ENCODE peak calls at places on chromosomes 7 and 10, in nine cellular contexts. T is CD4-positive, alpha-beta memory T cell; J is hepatocyte; L is fibroblast of mammary gland; V is colonic mucosa; E is brain microvascular endothelial cell; X is retinal pigment epithelial cell; A is H1; P is mammary epithelial cell. Z is an unnamed sample.

GRCh38 chr7:114554781-114555537 is 140.3 kb downstream of the FOXP2 start:
- DNase-seq in X (no peak), J (no peak), V (no peak), P (no peak), A (no peak), T (no peak), L (peak; percentile 89), E (peak; percentile 81), Z (peak; percentile 63)

GRCh38 chr10:24080207-24080606 is 128.7 kb upstream of the KIAA1217 start:
- DNase-seq in E (no peak), J (no peak), X (no peak), T (no peak), V (no peak), A (no peak), L (no peak), P (no peak), Z (no peak)

GRCh38 chr7:50330254-50330653 is 25.7 kb downstream of the IKZF1 start:
- DNase-seq in P (no peak), X (no peak), J (no peak), V (no peak), L (no peak), E (no peak), A (no peak), T (no peak), Z (no peak)

GRCh38 chr10:802506-802905 is 113.0 kb upstream of the DIP2C start:
- DNase-seq in J (no peak), L (no peak), E (no peak), A (no peak), P (no peak), V (no peak), X (no peak), T (no peak), Z (no peak)

GRCh38 chr7:9718071-9718470 is 1255.6 kb upstream of the PHF14 start:
- DNase-seq in J (no peak), L (no peak), P (no peak), A (no peak), X (peak; percentile 86), T (no peak), V (no peak), E (no peak), Z (no peak)

GRCh38 chr7:81260152-81260551 is 341.3 kb upstream of the SEMA3C start:
- DNase-seq in E (no peak), T (no peak), P (no peak), A (no peak), L (peak; percentile 25), X (no peak), J (no peak), V (no peak), Z (no peak)

GRCh38 chr10:130757271-130757670 is 554.2 kb downstream of the TCERG1L start:
- DNase-seq in P (no peak), T (no peak), A (no peak), X (no peak), L (no peak), E (no peak), J (no peak), V (no peak), Z (no peak)

GRCh38 chr7:26868841-26869505 is 4.6 kb upstream of the SKAP2 start:
- DNase-seq in T (no peak), V (no peak), J (no peak), P (peak; percentile 81), X (no peak), L (peak; percentile 70), E (no peak), A (no peak), Z (no peak)

DNA sequence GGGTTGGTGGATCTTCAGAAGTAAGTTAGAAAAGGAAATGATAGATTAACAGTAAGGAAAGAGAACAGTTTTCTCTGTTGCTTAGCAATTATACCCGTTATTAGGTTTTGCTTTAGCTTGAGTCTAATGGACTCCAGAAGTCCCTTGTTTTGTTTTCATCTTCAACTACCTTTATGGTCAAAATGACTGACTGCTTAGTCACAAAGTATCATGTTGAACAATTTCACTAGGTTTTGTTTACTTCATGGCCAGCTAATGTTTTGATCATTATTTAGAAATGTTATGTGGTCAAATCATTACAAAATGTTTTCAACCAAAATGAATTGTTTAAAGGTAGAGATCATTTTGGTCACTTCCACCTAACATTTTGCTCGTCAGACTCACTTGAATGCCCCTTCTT is 1.9 kb downstream of the UBN2 start:
- DNase-seq in A (no peak), E (no peak), V (no peak), X (no peak), T (no peak), P (peak; percentile 78), L (peak; percentile 68), J (no peak), Z (no peak)
- H3K4me3 ChIP-seq in A (no peak overlapping the region), E (no peak overlapping the region), V (no peak overlapping the region), X (peak overlapping the region; percentile 93), T (no peak overlapping the region), P (peak overlapping the region; percentile 98), L (peak overlapping the region; percentile 93), J (peak overlapping the region; percentile 38), Z (peak overlapping the region; percentile 78)

DNA sequence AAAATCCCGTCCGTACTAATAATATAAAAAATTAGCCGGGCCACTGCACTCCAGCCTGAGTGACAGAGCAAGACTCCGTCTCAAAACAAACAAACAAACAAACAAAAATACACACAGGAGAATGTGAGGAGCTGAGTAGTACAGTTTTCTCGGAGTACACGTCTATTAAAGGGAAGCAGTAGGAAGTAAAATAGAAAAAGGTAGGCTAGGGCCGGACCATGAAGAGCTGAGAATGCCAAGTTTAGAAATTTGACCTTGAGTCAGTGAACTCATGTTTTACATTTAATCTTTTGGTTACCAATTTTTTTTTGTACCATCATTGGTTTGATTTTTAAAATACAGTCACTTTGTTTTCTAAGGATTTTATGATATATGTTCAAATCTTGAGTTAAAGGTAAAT is 64.1 kb downstream of the KAT6B start:
- DNase-seq in J (no peak), T (no peak), X (no peak), P (no peak), L (no peak), V (no peak), E (no peak), A (no peak), Z (no peak)
- H3K4me3 ChIP-seq in J (no peak overlapping the region), T (no peak overlapping the region), X (no peak overlapping the region), P (no peak overlapping the region), L (no peak overlapping the region), V (no peak overlapping the region), E (no peak overlapping the region), A (no peak overlapping the region), Z (no peak overlapping the region)

GRCh38 chr7:99375070-99375807 is 709 bp downstream of the ARPC1B start:
- DNase-seq in J (peak; percentile 83), E (peak; percentile 33), X (peak; percentile 39), A (peak; percentile 70), L (peak; percentile 65), T (peak; percentile 68), P (peak; percentile 76), V (peak; percentile 90), Z (peak; percentile 84)

GRCh38 chr7:99374121-99375064 is at the start of gene ARPC1B:
- DNase-seq in J (peak; percentile 94), A (peak; percentile 80), L (peak; percentile 66), X (no peak), T (peak; percentile 81), P (peak; percentile 71), E (peak; percentile 51), V (peak; percentile 84), Z (peak; percentile 71)

GRCh38 chr7:99372275-99373085 is 2.0 kb upstream of the ARPC1B start:
- DNase-seq in V (peak; percentile 63), T (no peak), A (no peak), P (no peak), L (peak; percentile 38), J (peak; percentile 71), X (peak; percentile 76), E (peak; percentile 38), Z (peak; percentile 58)

GRCh38 chr7:99371376-99371920 is 3.1 kb upstream of the ARPC1B start:
- DNase-seq in P (no peak), L (no peak), J (no peak), A (no peak), E (no peak), X (no peak), T (no peak), V (no peak), Z (no peak)

DNA sequence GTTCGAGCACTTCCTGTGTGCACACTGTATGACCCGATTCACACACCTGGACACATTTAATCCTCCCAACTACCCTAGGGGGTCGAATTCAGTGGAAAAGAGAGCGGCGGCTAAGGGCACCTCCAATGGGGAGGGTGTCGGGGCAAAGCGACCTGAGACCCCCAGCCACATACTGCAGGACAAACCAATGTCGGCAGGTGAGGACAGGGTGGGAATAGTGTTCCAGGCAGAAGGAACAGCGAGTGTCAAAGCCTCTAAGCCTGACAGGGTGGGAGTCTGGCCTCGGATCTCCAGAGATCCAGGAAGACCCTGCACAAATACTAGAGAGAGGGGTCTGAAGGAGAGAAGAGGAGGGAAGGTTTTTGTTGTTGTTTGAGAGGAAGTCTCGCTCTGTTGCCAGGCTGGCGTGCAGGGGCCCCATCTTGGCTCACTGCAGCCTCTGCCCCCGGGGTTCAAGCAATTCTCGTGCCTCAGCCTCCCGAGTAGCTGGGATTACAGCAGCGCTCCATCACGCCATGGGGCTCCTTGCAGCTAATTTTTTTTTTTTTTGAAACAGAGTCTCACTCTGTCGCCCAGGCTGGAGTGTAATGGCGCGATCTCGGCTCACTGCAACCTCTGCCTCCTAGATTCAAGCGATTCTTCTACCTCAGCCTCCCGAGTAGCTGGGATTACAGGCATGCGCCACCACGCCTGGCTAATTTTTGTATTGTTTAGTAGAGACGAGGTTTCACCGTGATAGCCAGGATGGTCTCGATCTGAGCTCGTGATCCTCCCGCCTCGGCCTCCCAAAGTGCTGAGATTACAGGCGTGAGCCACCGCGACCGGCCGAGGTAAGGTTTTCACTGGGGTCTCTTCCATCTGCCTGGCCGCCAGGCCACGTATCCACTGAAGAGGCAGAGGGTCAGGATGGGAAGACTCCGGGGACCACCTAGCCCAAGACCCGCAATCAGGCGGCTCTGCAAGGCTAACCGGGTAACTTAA is 1.2 kb upstream of the ARPC1B start:
- DNase-seq in V (no peak), J (no peak), L (no peak), P (no peak), T (no peak), E (no peak), X (no peak), A (no peak), Z (no peak)
- H3K4me3 ChIP-seq in V (peak overlapping the region; percentile 82), J (peak overlapping the region; percentile 88), L (no peak overlapping the region), P (peak overlapping the region; percentile 64), T (peak overlapping the region; percentile 82), E (no peak overlapping the region), X (peak overlapping the region; percentile 62), A (peak overlapping the region; percentile 73), Z (peak overlapping the region; percentile 81)

GRCh38 chr7:24477807-24478655 is 95.2 kb upstream of the PALS2 start:
- DNase-seq in X (peak; percentile 46), J (peak; percentile 66), V (no peak), P (peak; percentile 3), A (no peak), T (no peak), L (peak; percentile 89), E (peak; percentile 90), Z (peak; percentile 76)
- H3K4me3 ChIP-seq in X (no peak overlapping the region), J (no peak overlapping the region), V (no peak overlapping the region), P (no peak overlapping the region), A (no peak overlapping the region), T (no peak overlapping the region), L (no peak overlapping the region), E (no peak overlapping the region), Z (no peak overlapping the region)

GRCh38 chr7:5695709-5696345 is 85.6 kb downstream of the RNF216 start:
- DNase-seq in T (no peak), J (peak; percentile 66), A (no peak), V (no peak), X (no peak), E (peak; percentile 59), L (peak; percentile 76), P (no peak), Z (peak; percentile 89)
- H3K4me3 ChIP-seq in T (peak overlapping the region; percentile 51), J (no peak overlapping the region), A (no peak overlapping the region), V (no peak overlapping the region), X (no peak overlapping the region), E (no peak overlapping the region), L (no peak overlapping the region), P (no peak overlapping the region), Z (no peak overlapping the region)

Z was measured in cardiac fibroblast.